ENCODE peak calls at places on chromosome 5, in six cellular contexts. L, M, S, X, V and I are unnamed samples.

GRCh38 chr5:180315762-180316212 is 23.9 kb upstream of the MAPK9 start:
- DNase-seq in L (peak), M (peak), S (peak), X (peak), V (peak), I (peak)

GRCh38 chr5:109805882-109806281 is 116.2 kb downstream of the MAN2A1 start:
- DNase-seq in L (no peak), M (no peak), S (no peak), X (no peak), V (no peak), I (no peak)

GRCh38 chr5:148565148-148565547 is 89.2 kb downstream of the HTR4 start:
- DNase-seq in L (no peak), M (no peak), S (no peak), X (no peak), V (no peak), I (no peak)

GRCh38 chr5:55533806-55534435 is 843 bp downstream of the PLPP1 start:
- DNase-seq in L (no peak), M (peak), S (no peak), X (peak), V (peak), I (peak)

GRCh38 chr5:74281191-74281590 is 359.3 kb downstream of the ENC1 start:
- DNase-seq in L (no peak), M (no peak), S (no peak), X (no peak), V (no peak), I (no peak)

GRCh38 chr5:139126711-139127111 is 71.5 kb downstream of the SIL1 start:
- DNase-seq in L (no peak), M (no peak), S (peak), X (no peak), V (no peak), I (no peak)

GRCh38 chr5:65199988-65200668 is 281.6 kb downstream of the ADAMTS6 start:
- DNase-seq in L (no peak), M (peak), S (no peak), X (no peak), V (peak), I (no peak)

GRCh38 chr5:145473032-145473642 is 362.0 kb downstream of the PRELID2 start:
- DNase-seq in L (no peak), M (no peak), S (no peak), X (no peak), V (no peak), I (no peak)

GRCh38 chr5:36145311-36145710 is 6.4 kb downstream of the LMBRD2 start:
- DNase-seq in L (no peak), M (no peak), S (no peak), X (no peak), V (no peak), I (no peak)

GRCh38 chr5:26833596-26833995 is 204.8 kb downstream of the CDH9 start:
- DNase-seq in L (no peak), M (peak), S (no peak), X (no peak), V (no peak), I (no peak)

GRCh38 chr5:150582281-150582791 is 58.1 kb upstream of the SYNPO start:
- DNase-seq in L (peak), M (no peak), S (peak), X (no peak), V (no peak), I (no peak)

GRCh38 chr5:134304306-134304705 is 62.7 kb downstream of the CDKL3 start:
- DNase-seq in L (no peak), M (no peak), S (no peak), X (no peak), V (no peak), I (no peak)

GRCh38 chr5:102090770-102091169 is 205.3 kb downstream of the SLCO4C1 start:
- DNase-seq in L (no peak), M (no peak), S (no peak), X (no peak), V (peak), I (no peak)

GRCh38 chr5:109327572-109327971 is 82.2 kb downstream of the PJA2 start:
- DNase-seq in L (no peak), M (no peak), S (no peak), X (no peak), V (no peak), I (no peak)

GRCh38 chr5:30981576-30981975 is 211.9 kb upstream of the CDH6 start:
- DNase-seq in L (no peak), M (no peak), S (no peak), X (no peak), V (no peak), I (no peak)

GRCh38 chr5:94361832-94362754 is 256.3 kb downstream of the KIAA0825 start:
- DNase-seq in L (no peak), M (no peak), S (no peak), X (no peak), V (no peak), I (no peak)

GRCh38 chr5:21802869-21803490 is 1050.2 kb downstream of the CDH12 start:
- DNase-seq in L (no peak), M (peak), S (no peak), X (no peak), V (peak), I (peak)

GRCh38 chr5:61120534-61120933 is 41.7 kb downstream of the SMIM15 start:
- DNase-seq in L (no peak), M (no peak), S (no peak), X (no peak), V (no peak), I (no peak)

GRCh38 chr5:162283611-162284010 is 216.0 kb downstream of the GABRG2 start:
- DNase-seq in L (no peak), M (no peak), S (no peak), X (no peak), V (no peak), I (no peak)